ENCODE peak calls at places on chromosomes 2 and 18, in five cellular contexts. H, E, X, T and S are unnamed samples.

GRCh38 chr2:194104687-194105086 is 1552.3 kb upstream of the SLC39A10 start:
- DNase-seq in H (no peak), E (no peak), X (no peak), T (no peak), S (no peak)

GRCh38 chr2:109487237-109487869 is 126.4 kb downstream of the SEPTIN10 start:
- DNase-seq in H (no peak), E (no peak), X (no peak), T (peak), S (peak)

GRCh38 chr2:233821709-233822100 is 32.6 kb downstream of the HJURP start:
- DNase-seq in H (no peak), E (no peak), X (no peak), T (no peak), S (no peak)

GRCh38 chr18:68660355-68661183 is 54.3 kb downstream of the TMX3 start:
- DNase-seq in H (peak), E (no peak), X (no peak), T (peak), S (peak)

GRCh38 chr2:165621086-165621560 is 151.6 kb downstream of the CSRNP3 start:
- DNase-seq in H (no peak), E (no peak), X (no peak), T (peak), S (no peak)

GRCh38 chr2:43777306-43777926 is 3.6 kb downstream of the DYNC2LI1 start:
- DNase-seq in H (no peak), E (no peak), X (no peak), T (no peak), S (no peak)

GRCh38 chr18:12768622-12769021 is 65.8 kb downstream of the PSMG2 start:
- DNase-seq in H (no peak), E (no peak), X (no peak), T (peak), S (peak)

GRCh38 chr2:85893428-85894258 is 4.9 kb upstream of the ST3GAL5 start:
- DNase-seq in H (no peak), E (no peak), X (no peak), T (peak), S (peak)

GRCh38 chr2:233919938-233920337 is 2.8 kb downstream of the TRPM8 start:
- DNase-seq in H (no peak), E (no peak), X (no peak), T (peak), S (peak)

GRCh38 chr18:76455015-76455676 is 39.9 kb downstream of the ZNF516 start:
- DNase-seq in H (no peak), E (no peak), X (no peak), T (no peak), S (no peak)